ENCODE peak calls at places on chromosomes 3 and 15, in ten cellular contexts. U is heart left ventricle; L is ovary; W is transverse colon; J is A549; F is CD8-positive, alpha-beta T cell; P is stomach; C is cardiac muscle cell; K is K562; Y is mammary epithelial cell. E is an unnamed sample.

GRCh38 chr3:161673845-161674244 is 177.2 kb downstream of the OTOL1 start:
- DNase-seq in U (no peak), L (no peak), W (no peak), J (no peak), F (no peak), P (no peak), C (no peak), K (no peak), Y (no peak), E (no peak)

GRCh38 chr15:68399096-68400065 is 32.6 kb downstream of the ITGA11 start:
- DNase-seq in U (no peak), L (no peak), W (no peak), J (no peak), F (no peak), P (no peak), C (no peak), K (no peak), Y (no peak), E (no peak)

GRCh38 chr15:35725353-35725752 is 179.4 kb upstream of the DPH6 start:
- DNase-seq in U (no peak), L (no peak), W (no peak), J (no peak), F (no peak), P (no peak), C (peak; percentile 40), K (no peak), Y (peak; percentile 42), E (peak; percentile 72)

GRCh38 chr3:153192327-153192726 is 30.3 kb downstream of the RAP2B start:
- DNase-seq in U (no peak), L (no peak), W (no peak), J (no peak), F (no peak), P (no peak), C (no peak), K (no peak), Y (no peak), E (no peak)

GRCh38 chr3:123397050-123397590 is 51.8 kb downstream of the ADCY5 start:
- DNase-seq in U (peak; percentile 36), L (peak; percentile 19), W (no peak), J (no peak), F (no peak), P (no peak), C (no peak), K (no peak), Y (no peak), E (no peak)

GRCh38 chr3:126969586-126969985 is 13.3 kb upstream of the PLXNA1 start:
- DNase-seq in U (no peak), L (no peak), W (no peak), J (no peak), F (no peak), P (no peak), C (peak; percentile 11), K (no peak), Y (no peak), E (no peak)

GRCh38 chr3:147816770-147817169 is 407.6 kb downstream of the ZIC1 start:
- DNase-seq in U (peak; percentile 55), L (no peak), W (peak; percentile 75), J (peak; percentile 7), F (no peak), P (no peak), C (peak; percentile 3), K (no peak), Y (no peak), E (no peak)

GRCh38 chr3:103810167-103810566 is 1375.4 kb downstream of the ZPLD1 start:
- DNase-seq in U (no peak), L (no peak), W (no peak), J (no peak), F (no peak), P (no peak), C (no peak), K (no peak), Y (no peak), E (no peak)

GRCh38 chr3:113275876-113276580 is 64.7 kb downstream of the BOC start:
- DNase-seq in U (no peak), L (no peak), W (peak; percentile 26), J (no peak), F (no peak), P (no peak), C (peak; percentile 69), K (no peak), Y (peak; percentile 70), E (no peak)

GRCh38 chr3:81967362-81967761 is 205.9 kb upstream of the GBE1 start:
- DNase-seq in U (no peak), L (no peak), W (no peak), J (no peak), F (no peak), P (no peak), C (no peak), K (no peak), Y (no peak), E (no peak)

GRCh38 chr3:52490938-52491526 is 4.1 kb upstream of the STAB1 start:
- DNase-seq in U (peak; percentile 63), L (no peak), W (peak; percentile 33), J (no peak), F (no peak), P (no peak), C (peak; percentile 86), K (no peak), Y (no peak), E (no peak)

GRCh38 chr3:4981688-4982494 is 2.7 kb downstream of the BHLHE40 start:
- DNase-seq in U (no peak), L (no peak), W (no peak), J (peak; percentile 90), F (no peak), P (no peak), C (peak; percentile 81), K (no peak), Y (peak; percentile 82), E (peak; percentile 81)

GRCh38 chr3:182710557-182711157 is 82.6 kb upstream of the ATP11B start:
- DNase-seq in U (no peak), L (no peak), W (no peak), J (no peak), F (no peak), P (no peak), C (peak; percentile 41), K (peak; percentile 41), Y (peak; percentile 11), E (no peak)

GRCh38 chr3:84960581-84960980 is 1.8 kb downstream of the CADM2 start:
- DNase-seq in U (no peak), L (no peak), W (no peak), J (no peak), F (no peak), P (no peak), C (no peak), K (no peak), Y (no peak), E (no peak)
- TF ChIP-seq CTCF in U (no peak), L (no peak), W (no peak), J (no peak), F (no peak), P (no peak), C (no peak), K (no peak), Y (no peak), E (no peak)

GRCh38 chr15:40104296-40104864 is 4.3 kb downstream of the BMF start:
- DNase-seq in U (no peak), L (no peak), W (no peak), J (no peak), F (no peak), P (no peak), C (no peak), K (no peak), Y (no peak), E (peak; percentile 63)

GRCh38 chr15:40105517-40106202 is 3.0 kb downstream of the BMF start:
- DNase-seq in U (no peak), L (no peak), W (no peak), J (no peak), F (no peak), P (no peak), C (no peak), K (no peak), Y (no peak), E (no peak)

GRCh38 chr15:40103864-40104271 is 4.8 kb downstream of the BMF start:
- DNase-seq in U (no peak), L (no peak), W (no peak), J (no peak), F (no peak), P (no peak), C (no peak), K (no peak), Y (no peak), E (no peak)

GRCh38 chr15:40106203-40107161 is 2.2 kb downstream of the BMF start:
- DNase-seq in U (no peak), L (no peak), W (peak; percentile 85), J (peak; percentile 36), F (no peak), P (peak; percentile 83), C (peak; percentile 90), K (peak; percentile 66), Y (peak; percentile 51), E (no peak)

GRCh38 chr15:40104865-40105516 is 3.7 kb downstream of the BMF start:
- DNase-seq in U (peak; percentile 90), L (peak; percentile 93), W (peak; percentile 93), J (peak; percentile 78), F (peak; percentile 52), P (peak; percentile 91), C (peak; percentile 93), K (peak; percentile 83), Y (peak; percentile 71), E (no peak)
- H3K4me1 ChIP-seq in U (peaks cover 70% of the 10 kb centered on the region), L (peaks cover 49% of the 10 kb centered on the region), W (peaks cover 92% of the 10 kb centered on the region), J (peaks cover 50% of the 10 kb centered on the region), F (peaks cover 46% of the 10 kb centered on the region), P (peaks cover 91% of the 10 kb centered on the region), C (peaks cover 58% of the 10 kb centered on the region), K (peaks cover 54% of the 10 kb centered on the region), Y (peaks cover 45% of the 10 kb centered on the region), E (peaks cover 22% of the 10 kb centered on the region)

GRCh38 chr3:45508659-45509037 is 85.9 kb upstream of the LIMD1 start:
- DNase-seq in U (no peak), L (no peak), W (no peak), J (no peak), F (no peak), P (no peak), C (no peak), K (no peak), Y (no peak), E (no peak)

GRCh38 chr3:45510519-45510918 is 84.0 kb upstream of the LIMD1 start:
- DNase-seq in U (no peak), L (no peak), W (no peak), J (no peak), F (no peak), P (no peak), C (no peak), K (no peak), Y (no peak), E (no peak)

GRCh38 chr3:45507820-45508317 is 86.7 kb upstream of the LIMD1 start:
- DNase-seq in U (peak; percentile 50), L (no peak), W (no peak), J (peak; percentile 27), F (no peak), P (no peak), C (peak; percentile 58), K (no peak), Y (no peak), E (no peak)

GRCh38 chr3:45509768-45510129 is 84.8 kb upstream of the LIMD1 start:
- DNase-seq in U (no peak), L (no peak), W (no peak), J (no peak), F (no peak), P (no peak), C (no peak), K (no peak), Y (no peak), E (no peak)

GRCh38 chr3:45509038-45509767 is 85.3 kb upstream of the LIMD1 start:
- DNase-seq in U (no peak), L (no peak), W (no peak), J (peak; percentile 20), F (no peak), P (no peak), C (peak; percentile 49), K (no peak), Y (peak; percentile 75), E (peak; percentile 86)
- H3K27ac ChIP-seq in U (no peak overlapping the region), L (no peak overlapping the region), W (no peak overlapping the region), J (no peak overlapping the region), F (no peak overlapping the region), P (no peak overlapping the region), C (no peak overlapping the region), K (no peak overlapping the region), Y (peak overlapping the region; percentile 4), E (peak overlapping the region; percentile 81)

GRCh38 chr15:77075528-77075927 is 4.6 kb upstream of the TSPAN3 start:
- DNase-seq in U (no peak), L (no peak), W (no peak), J (no peak), F (no peak), P (peak; percentile 50), C (no peak), K (no peak), Y (peak; percentile 57), E (no peak)
- TF ChIP-seq CTCF in U (peak; percentile 17), L (no peak), W (no peak), J (no peak), F (no peak), P (no peak), C (no peak), K (no peak), Y (peak; percentile 26), E (no peak)